ENCODE peak calls at places on chromosomes 6 and 20, in eight cellular contexts. A, Q, B, O, G, M, U and R are unnamed samples.

GRCh38 chr6:106084973-106085686 is 1.0 kb upstream of the PRDM1 start:
- DNase-seq in A (no peak), Q (no peak), B (no peak), O (peak), G (no peak), M (no peak), U (no peak), R (no peak)

GRCh38 chr6:18138906-18139305 is 16.0 kb downstream of the TPMT start:
- DNase-seq in A (no peak), Q (no peak), B (no peak), O (no peak), G (no peak), M (no peak), U (no peak), R (no peak)

GRCh38 chr6:73714227-73714626 is 18.2 kb downstream of the CD109 start:
- DNase-seq in A (no peak), Q (no peak), B (no peak), O (no peak), G (no peak), M (no peak), U (no peak), R (no peak)

GRCh38 chr6:148868314-148868713 is 121.5 kb downstream of the UST start:
- DNase-seq in A (no peak), Q (no peak), B (no peak), O (peak), G (no peak), M (no peak), U (no peak), R (no peak)

GRCh38 chr20:31856516-31856915 is 11.1 kb upstream of the FOXS1 start:
- DNase-seq in A (no peak), Q (no peak), B (no peak), O (no peak), G (no peak), M (no peak), U (no peak), R (no peak)

GRCh38 chr20:1663917-1664316 is 6.3 kb upstream of the SIRPG start:
- DNase-seq in A (no peak), Q (no peak), B (no peak), O (peak), G (no peak), M (no peak), U (no peak), R (no peak)

GRCh38 chr20:13261460-13262301 is 40.6 kb downstream of the ISM1 start:
- DNase-seq in A (no peak), Q (peak), B (peak), O (peak), G (peak), M (peak), U (peak), R (peak)

GRCh38 chr6:106087548-106088325 is 1.6 kb downstream of the PRDM1 start:
- DNase-seq in A (no peak), Q (peak), B (peak), O (peak), G (no peak), M (peak), U (no peak), R (no peak)

GRCh38 chr20:38723069-38723981 is 961 bp upstream of the SLC32A1 start:
- DNase-seq in A (no peak), Q (no peak), B (no peak), O (no peak), G (no peak), M (no peak), U (no peak), R (peak)

GRCh38 chr6:160139420-160139851 is 17.8 kb downstream of the SLC22A1 start:
- DNase-seq in A (no peak), Q (peak), B (no peak), O (peak), G (peak), M (no peak), U (no peak), R (no peak)

GRCh38 chr6:25122001-25122400 is 157.2 kb upstream of the CARMIL1 start:
- DNase-seq in A (no peak), Q (peak), B (no peak), O (peak), G (no peak), M (no peak), U (no peak), R (no peak)

GRCh38 chr6:35552285-35552917 is 39.7 kb upstream of the TULP1 start:
- DNase-seq in A (peak), Q (no peak), B (no peak), O (peak), G (peak), M (peak), U (peak), R (no peak)

DNA sequence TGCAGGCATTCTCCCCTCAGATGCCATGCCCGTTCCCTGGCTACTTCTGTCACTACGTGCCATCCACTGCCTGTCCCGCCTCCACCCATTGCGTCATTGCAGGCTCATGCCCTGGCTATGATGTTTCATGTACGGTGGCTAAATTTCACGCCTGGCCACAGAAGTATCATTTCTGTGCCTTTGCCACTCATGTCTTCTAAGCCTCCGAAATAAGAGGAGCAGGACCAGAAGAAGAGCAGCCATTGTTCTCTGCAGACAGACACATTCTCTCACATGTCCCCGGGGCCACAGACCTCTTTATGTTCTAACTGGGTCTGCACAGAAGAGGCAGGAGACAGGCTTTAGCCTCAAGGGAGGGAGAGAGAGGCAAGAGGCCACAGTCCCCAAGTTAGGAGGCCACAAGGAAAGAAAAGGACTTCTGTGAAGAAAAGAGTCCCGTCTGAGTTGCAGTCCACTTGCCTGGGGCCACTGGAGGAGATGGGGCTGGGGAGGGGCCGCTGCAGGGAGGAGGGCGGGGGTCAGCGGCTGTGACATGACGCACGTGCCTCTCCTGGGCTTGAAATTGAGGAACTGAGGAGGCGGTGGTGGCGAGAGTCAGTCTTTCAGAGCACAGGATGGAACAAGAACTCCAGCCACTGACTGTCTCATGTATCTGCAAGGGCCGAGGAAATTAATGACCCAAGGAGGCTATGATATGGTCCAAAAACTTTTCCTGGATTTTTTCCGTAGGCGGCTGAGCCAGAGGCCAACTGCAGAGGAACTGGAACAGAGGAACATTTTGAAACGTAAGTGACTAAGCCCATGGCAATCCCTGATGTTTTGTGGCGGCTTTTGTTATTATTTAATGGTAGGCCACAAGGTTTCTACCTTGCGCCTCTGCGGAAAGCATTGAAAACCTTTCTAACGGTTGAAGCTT is 55.9 kb downstream of the TBC1D7 start:
- DNase-seq in A (peak), Q (no peak), B (peak), O (no peak), G (no peak), M (peak), U (no peak), R (no peak)
- TF ChIP-seq POLR2A in A (peak), Q (no peak), B (no peak), O (no peak), G (no peak), M (peak), U (no peak), R (peak)

GRCh38 chr20:45880988-45881788 is at the start of gene ZSWIM1:
- DNase-seq in A (peak), Q (peak), B (peak), O (peak), G (peak), M (peak), U (peak), R (peak)
- TF ChIP-seq POLR2A in A (peak), Q (peak), B (no peak), O (peak), G (peak), M (peak), U (peak), R (peak)

GRCh38 chr6:26250806-26251075 is 114.3 kb upstream of the BTN3A2 start:
- DNase-seq in A (no peak), Q (no peak), B (peak), O (peak), G (no peak), M (peak), U (no peak), R (no peak)

GRCh38 chr6:26251354-26252081 is 113.5 kb upstream of the BTN3A2 start:
- DNase-seq in A (peak), Q (no peak), B (peak), O (peak), G (no peak), M (peak), U (no peak), R (no peak)

GRCh38 chr6:26249709-26249958 is 115.4 kb upstream of the BTN3A2 start:
- DNase-seq in A (peak), Q (no peak), B (no peak), O (no peak), G (no peak), M (no peak), U (no peak), R (no peak)

GRCh38 chr6:26246553-26246952 is 118.4 kb upstream of the BTN3A2 start:
- DNase-seq in A (no peak), Q (no peak), B (no peak), O (no peak), G (no peak), M (no peak), U (no peak), R (no peak)

GRCh38 chr6:26249959-26250805 is 114.8 kb upstream of the BTN3A2 start:
- DNase-seq in A (peak), Q (no peak), B (peak), O (peak), G (no peak), M (peak), U (no peak), R (no peak)
- TF ChIP-seq POLR2A in A (peak), Q (peak), B (no peak), O (peak), G (peak), M (peak), U (no peak), R (peak)

DNA sequence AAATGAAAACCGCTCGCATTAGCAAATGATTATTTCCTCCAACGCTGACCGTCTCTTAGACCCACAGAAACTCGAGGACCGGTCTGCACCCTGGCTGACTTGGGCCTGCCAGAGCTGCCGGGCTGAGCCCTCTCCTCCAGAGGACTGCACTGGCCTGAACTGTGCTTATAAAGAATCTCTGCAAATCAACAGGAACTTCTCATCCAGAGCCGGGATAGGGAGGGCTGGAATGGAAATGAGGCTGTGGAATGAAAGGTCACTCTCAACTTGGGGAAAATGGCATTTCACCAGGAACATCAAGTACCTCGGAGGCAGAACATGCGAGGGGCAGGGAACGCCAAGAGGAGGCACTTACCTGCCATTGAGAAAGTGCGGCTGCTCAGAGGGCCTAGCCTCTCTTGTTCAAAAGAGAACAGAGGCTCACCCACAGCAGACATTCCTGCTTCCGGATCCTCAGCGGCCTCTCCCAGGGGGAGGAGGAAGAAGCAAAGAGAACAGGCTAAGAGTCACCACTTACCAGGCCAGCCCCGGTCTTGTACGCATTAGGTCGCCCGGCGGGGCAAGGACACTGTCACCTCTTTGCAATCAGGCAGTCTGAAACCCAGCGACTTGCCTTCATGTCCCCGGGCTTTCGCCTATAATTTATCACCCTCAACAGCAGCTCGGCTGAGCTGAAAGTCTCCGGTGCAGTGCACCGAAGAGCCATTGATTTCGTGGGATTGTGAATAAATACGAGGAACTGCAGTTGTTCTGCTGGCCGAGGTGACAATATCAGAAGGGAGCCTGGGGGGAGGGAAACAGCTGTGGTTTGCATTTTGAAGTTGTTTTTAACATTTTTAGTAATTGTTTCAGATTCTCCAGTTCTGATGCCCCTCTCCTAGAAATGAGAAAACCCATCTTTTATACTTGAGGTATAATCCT is 37.6 kb downstream of the ZMYND8 start:
- DNase-seq in A (no peak), Q (peak), B (peak), O (peak), G (no peak), M (peak), U (no peak), R (no peak)
- TF ChIP-seq POLR2A in A (no peak), Q (peak), B (peak), O (peak), G (no peak), M (peak), U (no peak), R (no peak)

GRCh38 chr6:39934060-39934757 is at the start of gene MOCS1:
- DNase-seq in A (no peak), Q (peak), B (peak), O (peak), G (peak), M (peak), U (peak), R (no peak)
- TF ChIP-seq POLR2A in A (no peak), Q (peak), B (no peak), O (no peak), G (peak), M (peak), U (no peak), R (no peak)

DNA sequence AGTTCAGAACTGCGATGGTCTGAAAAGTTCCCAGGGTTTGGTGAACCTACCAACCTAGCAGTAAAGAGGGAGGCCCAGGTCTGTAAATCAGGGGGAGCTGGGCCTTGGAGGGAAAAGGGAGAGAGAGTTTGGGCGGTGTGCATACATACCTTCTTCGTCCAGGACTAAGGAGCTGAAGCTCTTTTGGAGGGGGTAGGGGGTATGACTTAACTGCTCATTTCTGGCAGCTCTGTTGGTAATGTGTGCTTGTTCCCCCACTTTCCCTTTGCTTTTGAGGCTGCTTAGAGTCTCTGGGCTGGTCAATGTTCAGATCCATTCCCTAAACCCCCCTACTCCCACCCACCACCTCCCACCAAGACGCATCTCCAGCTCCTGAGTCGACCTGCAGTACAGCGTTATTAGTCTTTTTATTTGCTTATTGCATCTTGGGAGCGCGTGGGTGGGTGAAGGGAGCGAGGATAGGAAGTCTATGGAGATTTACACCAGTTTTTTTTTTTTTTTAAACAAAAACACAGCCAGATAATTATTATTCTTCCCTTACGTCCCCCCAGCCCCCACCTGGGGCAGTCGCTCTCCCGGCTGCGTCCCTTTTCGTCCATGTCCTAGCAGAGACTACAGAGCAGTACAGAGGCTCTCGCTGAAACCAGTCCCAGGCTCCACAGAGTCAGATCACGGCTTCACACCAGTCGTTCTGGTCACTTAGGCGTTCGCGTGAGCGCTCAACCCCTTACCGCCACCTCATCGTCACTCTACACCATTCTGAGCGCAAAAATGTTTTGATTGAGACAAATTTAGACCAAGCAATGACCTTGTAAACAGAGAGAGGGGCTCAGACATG is 894 bp upstream of the PRRT1 start:
- DNase-seq in A (no peak), Q (no peak), B (peak), O (peak), G (no peak), M (no peak), U (no peak), R (no peak)
- TF ChIP-seq POLR2A in A (no peak), Q (no peak), B (no peak), O (peak), G (no peak), M (no peak), U (no peak), R (no peak)

DNA sequence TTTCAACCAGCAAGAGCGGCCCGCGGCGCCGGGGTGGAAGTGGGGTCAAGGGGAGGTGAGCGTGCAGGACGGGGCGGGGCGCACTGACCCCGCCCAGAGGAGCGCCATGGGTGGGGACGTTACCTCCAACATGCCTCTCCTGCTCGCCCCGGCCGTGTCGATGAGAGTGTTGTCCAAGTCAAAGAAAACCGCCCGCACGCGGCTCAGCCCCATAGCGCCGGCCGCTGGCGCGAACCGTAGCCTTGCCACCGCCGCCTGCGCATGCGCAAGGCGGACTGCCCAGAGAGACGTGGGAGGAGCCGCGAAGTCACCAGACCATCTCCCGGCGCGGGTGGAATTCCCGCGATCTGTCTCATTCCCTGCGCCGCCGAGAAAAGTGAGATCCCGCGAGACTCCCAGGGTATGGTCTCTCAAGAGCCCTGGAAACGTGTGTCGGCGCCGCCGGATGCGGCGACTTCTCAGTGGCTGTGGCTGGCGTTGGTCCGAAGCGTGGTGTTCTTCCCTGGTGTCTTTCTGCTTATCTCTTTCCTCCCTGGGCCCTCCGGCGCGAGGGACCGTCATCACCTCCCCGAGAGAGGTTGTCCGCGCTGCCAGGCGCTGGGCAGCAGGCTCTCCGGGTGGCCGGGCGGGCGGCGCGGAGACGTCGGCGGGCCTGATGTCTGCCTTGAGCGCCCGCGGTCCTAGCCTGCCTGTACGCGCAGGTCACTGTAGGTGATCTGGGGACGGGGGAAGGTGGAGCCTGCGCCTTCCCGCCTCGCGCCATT is at the start of gene NANP:
- DNase-seq in A (peak), Q (peak), B (peak), O (peak), G (peak), M (peak), U (peak), R (peak)
- TF ChIP-seq POLR2A in A (peak), Q (peak), B (no peak), O (peak), G (peak), M (peak), U (peak), R (peak)

DNA sequence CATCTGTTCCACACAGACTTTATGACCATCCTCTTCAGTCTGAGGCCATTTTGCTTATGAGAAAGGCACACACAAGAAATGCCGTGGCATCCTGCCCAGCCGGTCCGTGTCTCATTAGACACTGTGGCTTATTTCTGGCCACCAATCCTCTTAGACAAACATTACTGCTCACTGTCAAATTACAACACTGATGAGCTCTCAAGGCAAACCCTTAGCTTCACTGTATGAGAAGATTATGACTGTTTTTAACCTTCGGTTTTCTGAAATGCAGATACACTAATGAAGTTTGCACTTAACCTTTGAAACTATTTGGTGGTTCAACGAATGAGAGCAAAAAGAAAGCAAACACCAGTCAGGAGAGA is 50.5 kb upstream of the DST start:
- DNase-seq in A (no peak), Q (peak), B (peak), O (peak), G (no peak), M (peak), U (no peak), R (no peak)
- TF ChIP-seq POLR2A in A (no peak), Q (no peak), B (no peak), O (peak), G (no peak), M (peak), U (no peak), R (no peak)

DNA sequence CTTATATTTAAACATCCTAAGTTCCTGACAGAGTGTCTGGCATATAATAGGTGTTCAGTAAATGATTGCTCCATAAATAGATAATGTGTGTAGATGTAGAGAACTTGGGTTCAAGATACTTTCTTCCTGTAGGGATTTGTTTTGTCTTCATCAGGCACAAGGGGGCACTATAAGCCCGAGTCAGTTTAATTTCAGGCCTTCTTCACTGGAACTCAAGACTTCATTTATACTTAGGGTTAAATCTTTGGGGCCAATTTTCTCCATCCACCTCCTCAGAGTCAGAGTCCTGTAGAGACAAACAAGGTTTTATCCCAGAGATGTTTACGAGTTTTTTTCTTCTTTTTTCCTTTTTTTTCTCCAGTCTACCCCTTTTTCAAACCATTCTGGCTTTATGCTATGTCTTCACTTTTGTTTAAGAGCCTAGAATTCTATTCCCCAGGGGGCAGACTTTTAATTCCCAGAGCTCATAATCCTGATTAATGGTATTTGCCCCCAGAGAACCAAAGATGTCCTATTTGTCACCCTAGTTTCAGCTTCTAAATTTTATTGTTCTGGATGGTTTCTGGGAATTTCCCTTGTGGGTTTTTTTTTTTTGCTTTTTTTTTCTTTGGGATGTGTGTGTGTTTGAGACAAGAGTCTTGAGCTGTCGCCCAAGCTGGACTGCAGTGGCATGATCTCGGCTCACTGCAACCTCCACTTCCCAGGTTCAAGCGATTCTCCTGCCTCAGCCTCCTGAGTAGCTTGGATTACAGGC is 88.4 kb downstream of the HFE start:
- DNase-seq in A (no peak), Q (no peak), B (no peak), O (peak), G (no peak), M (peak), U (no peak), R (no peak)
- TF ChIP-seq POLR2A in A (no peak), Q (no peak), B (no peak), O (no peak), G (no peak), M (no peak), U (no peak), R (no peak)

GRCh38 chr6:43627008-43627825 is 1.8 kb downstream of the GTPBP2 start:
- DNase-seq in A (peak), Q (peak), B (peak), O (peak), G (peak), M (peak), U (peak), R (no peak)
- TF ChIP-seq POLR2A in A (no peak), Q (no peak), B (no peak), O (peak), G (no peak), M (no peak), U (no peak), R (peak)